ENCODE peak calls at places on chromosomes 4 and X, in eight cellular contexts. Q, I, O, G, T, A, U and V are unnamed samples.

GRCh38 chrX:40945366-40945713 is 139.9 kb upstream of the USP9X start:
- DNase-seq in Q (no peak), I (no peak), O (peak; percentile 76), G (peak; percentile 76), T (peak; percentile 40), A (peak; percentile 5), U (no peak), V (peak; percentile 26)

GRCh38 chrX:53926030-53926429 is 118.2 kb downstream of the PHF8 start:
- DNase-seq in Q (no peak), I (no peak), O (no peak), G (no peak), T (no peak), A (no peak), U (no peak), V (no peak)

GRCh38 chr4:143406523-143406922 is 69.8 kb downstream of the GAB1 start:
- DNase-seq in Q (peak; percentile 67), I (peak; percentile 4), O (peak; percentile 89), G (peak; percentile 94), T (no peak), A (no peak), U (no peak), V (peak; percentile 45)

GRCh38 chrX:63686878-63687714 is 97.9 kb downstream of the ARHGEF9 start:
- DNase-seq in Q (no peak), I (peak; percentile 23), O (no peak), G (peak; percentile 38), T (peak; percentile 20), A (no peak), U (peak; percentile 43), V (no peak)

GRCh38 chr4:118917582-118917981 is 28.9 kb downstream of the SYNPO2 start:
- DNase-seq in Q (no peak), I (no peak), O (no peak), G (no peak), T (no peak), A (no peak), U (no peak), V (no peak)

GRCh38 chr4:4694296-4694772 is 152.5 kb upstream of the STX18 start:
- DNase-seq in Q (no peak), I (peak; percentile 92), O (no peak), G (no peak), T (no peak), A (peak; percentile 46), U (peak; percentile 61), V (no peak)

GRCh38 chr4:6200011-6200921 is at the start of gene JAKMIP1:
- DNase-seq in Q (peak; percentile 87), I (peak; percentile 25), O (peak; percentile 75), G (peak; percentile 38), T (no peak), A (peak; percentile 74), U (peak; percentile 98), V (peak; percentile 82)

GRCh38 chr4:1614854-1615595 is 69.1 kb downstream of the FAM53A start:
- DNase-seq in Q (no peak), I (no peak), O (no peak), G (no peak), T (no peak), A (no peak), U (no peak), V (peak; percentile 17)

GRCh38 chr4:126851391-126851790 is 781.4 kb upstream of the INTU start:
- DNase-seq in Q (no peak), I (no peak), O (no peak), G (no peak), T (no peak), A (no peak), U (no peak), V (no peak)

GRCh38 chr4:147398556-147398955 is 82.3 kb upstream of the EDNRA start:
- DNase-seq in Q (no peak), I (no peak), O (no peak), G (no peak), T (no peak), A (no peak), U (no peak), V (no peak)

DNA sequence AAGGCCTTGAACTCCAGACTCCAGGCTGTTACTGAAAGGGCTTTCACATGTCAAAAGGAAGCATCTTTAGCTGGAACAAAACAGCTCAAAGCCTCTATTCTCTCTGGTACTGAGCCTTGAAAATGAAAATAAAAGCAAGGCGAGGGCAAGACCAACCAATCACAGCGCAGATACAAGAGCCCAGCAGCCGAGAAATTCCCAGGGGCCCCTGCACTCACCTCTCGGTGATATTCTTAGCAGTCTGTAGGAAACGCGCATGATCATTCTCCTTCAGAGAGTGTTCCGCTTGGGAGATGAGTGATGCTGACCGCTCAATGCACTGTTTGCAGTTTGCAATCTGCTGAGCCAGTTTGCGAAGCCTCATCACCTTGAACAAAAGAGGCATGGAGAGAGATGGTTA is 138.1 kb downstream of the MID1 start:
- DNase-seq in Q (no peak), I (no peak), O (no peak), G (peak; percentile 55), T (no peak), A (no peak), U (no peak), V (no peak)
- H3K4me3 ChIP-seq in Q (no peak overlapping the region), I (no peak overlapping the region), O (no peak overlapping the region), G (no peak overlapping the region), T (no peak overlapping the region), A (no peak overlapping the region), U (no peak overlapping the region), V (no peak overlapping the region)

GRCh38 chrX:70454441-70455365 is 10.1 kb downstream of the DLG3 start:
- DNase-seq in Q (peak; percentile 88), I (peak; percentile 84), O (peak; percentile 81), G (peak; percentile 49), T (no peak), A (peak; percentile 81), U (peak; percentile 86), V (peak; percentile 91)
- TF ChIP-seq POLR2AphosphoS5 in Q (no peak), I (no peak), O (no peak), G (no peak), T (no peak), A (no peak), U (no peak), V (no peak)

GRCh38 chr4:73573794-73574528 is 46.3 kb downstream of the RASSF6 start:
- DNase-seq in Q (peak; percentile 80), I (peak; percentile 79), O (peak; percentile 79), G (peak; percentile 73), T (peak; percentile 51), A (peak; percentile 80), U (peak; percentile 75), V (peak; percentile 66)

GRCh38 chr4:73575667-73576066 is 44.6 kb downstream of the RASSF6 start:
- DNase-seq in Q (no peak), I (no peak), O (no peak), G (no peak), T (no peak), A (no peak), U (no peak), V (no peak)

GRCh38 chr4:73577371-73577770 is 42.9 kb downstream of the RASSF6 start:
- DNase-seq in Q (no peak), I (no peak), O (no peak), G (no peak), T (no peak), A (no peak), U (no peak), V (no peak)

GRCh38 chr4:73576366-73576765 is 43.9 kb downstream of the RASSF6 start:
- DNase-seq in Q (no peak), I (no peak), O (no peak), G (no peak), T (no peak), A (no peak), U (no peak), V (no peak)
- H3K36me3 ChIP-seq in Q (peaks cover 8% of the 10 kb centered on the region), I (no peaks in the 10 kb centered on the region), O (no peaks in the 10 kb centered on the region), G (no peaks in the 10 kb centered on the region), T (no peaks in the 10 kb centered on the region), A (no peaks in the 10 kb centered on the region), U (no peaks in the 10 kb centered on the region), V (peaks cover 5% of the 10 kb centered on the region)

DNA sequence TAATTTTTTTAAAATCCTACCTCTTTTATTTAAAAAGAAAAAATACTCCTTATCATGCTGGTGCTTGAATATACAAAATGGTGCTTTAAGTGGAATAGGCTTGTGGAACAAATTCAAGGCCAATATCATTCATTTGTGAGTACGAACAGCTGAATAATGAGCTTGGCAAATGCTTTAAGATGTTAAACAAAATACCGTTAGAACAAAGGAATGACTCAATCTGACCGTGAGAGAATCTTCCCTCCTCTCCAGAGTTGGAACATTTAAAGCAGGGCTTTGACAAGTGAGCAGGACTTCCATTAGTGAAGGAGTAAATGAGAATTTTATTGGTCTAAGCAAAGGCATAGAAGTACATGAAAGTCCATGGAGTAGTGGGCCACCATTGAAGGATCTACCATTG is 74.5 kb downstream of the DCLK2 start:
- DNase-seq in Q (no peak), I (no peak), O (no peak), G (peak; percentile 75), T (no peak), A (no peak), U (no peak), V (no peak)
- H3K4me3 ChIP-seq in Q (no peak overlapping the region), I (no peak overlapping the region), O (no peak overlapping the region), G (no peak overlapping the region), T (no peak overlapping the region), A (no peak overlapping the region), U (no peak overlapping the region), V (no peak overlapping the region)

GRCh38 chrX:10001496-10001895 is 34.3 kb downstream of the CLDN34 start:
- DNase-seq in Q (no peak), I (no peak), O (no peak), G (peak; percentile 68), T (no peak), A (no peak), U (no peak), V (no peak)
- TF ChIP-seq POLR2AphosphoS5 in Q (no peak), I (no peak), O (no peak), G (no peak), T (no peak), A (no peak), U (no peak), V (no peak)

GRCh38 chrX:50704360-50704759 is 109.6 kb downstream of the SHROOM4 start:
- DNase-seq in Q (no peak), I (no peak), O (no peak), G (no peak), T (no peak), A (no peak), U (no peak), V (no peak)

GRCh38 chrX:50697691-50698090 is 116.3 kb downstream of the SHROOM4 start:
- DNase-seq in Q (no peak), I (no peak), O (no peak), G (peak; percentile 75), T (no peak), A (no peak), U (no peak), V (no peak)

GRCh38 chrX:50704987-50705386 is 109.0 kb downstream of the SHROOM4 start:
- DNase-seq in Q (no peak), I (no peak), O (no peak), G (peak; percentile 25), T (no peak), A (no peak), U (no peak), V (no peak)

GRCh38 chrX:50698944-50699343 is 115.0 kb downstream of the SHROOM4 start:
- DNase-seq in Q (no peak), I (no peak), O (no peak), G (no peak), T (no peak), A (no peak), U (no peak), V (no peak)

DNA sequence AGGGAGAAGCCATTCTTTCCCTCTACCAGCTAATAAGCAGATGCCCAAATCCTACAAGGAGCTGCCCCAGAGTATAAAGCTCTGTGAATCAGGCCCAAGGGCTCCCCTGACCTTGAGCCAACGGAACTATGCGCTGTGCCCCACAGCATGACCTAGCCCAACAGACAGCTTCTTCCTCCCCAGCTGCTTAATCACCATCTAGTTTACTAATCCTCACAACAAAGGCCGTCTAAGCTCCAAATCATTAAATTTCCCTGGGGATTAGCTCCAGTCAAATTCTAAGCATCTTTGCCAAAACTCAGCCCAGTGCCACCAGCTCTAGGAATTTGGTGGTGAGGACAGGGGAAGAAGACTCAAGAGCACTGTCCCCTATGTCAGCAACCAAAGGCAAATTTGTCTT is 113.1 kb downstream of the SHROOM4 start:
- DNase-seq in Q (no peak), I (no peak), O (no peak), G (no peak), T (no peak), A (no peak), U (no peak), V (no peak)
- H3K36me3 ChIP-seq in Q (no peaks in the 10 kb centered on the region), I (no peaks in the 10 kb centered on the region), O (no peaks in the 10 kb centered on the region), G (no peaks in the 10 kb centered on the region), T (no peaks in the 10 kb centered on the region), A (no peaks in the 10 kb centered on the region), U (no peaks in the 10 kb centered on the region), V (no peaks in the 10 kb centered on the region)